ENCODE peak calls at places on chromosomes 11 and 22, in ten cellular contexts. O is NAMALWA, K is NCI-H460, Y is Caco-2, P is GM19239, Q is ACHN, B is naive B cell, X is PC-9, M is B cell, A is HuH-7.5. T is an unnamed sample.
A peak's percentile ranks its signal among the peaks of the same experiment; 100 is the strongest.

GRCh38 chr22:20463324-20464095 is 25.9 kb upstream of the SCARF2 start:
- DNase-seq in P (no peak), O (peak; percentile 61), Q (no peak), M (peak; percentile 77), X (no peak), K (no peak), B (peak; percentile 76), Y (no peak), A (no peak), T (peak; percentile 51)

GRCh38 chr11:117315285-117316196 is 515 bp downstream of the BACE1 start:
- DNase-seq in O (no peak), Y (peak; percentile 32), M (no peak), X (no peak), Q (no peak), K (no peak), B (peak; percentile 20), A (no peak), P (no peak), T (no peak)

GRCh38 chr11:68932358-68932757 is 28.7 kb downstream of the IGHMBP2 start:
- DNase-seq in B (no peak), Q (no peak), Y (no peak), P (no peak), M (no peak), X (no peak), O (no peak), K (no peak), A (no peak), T (no peak)

GRCh38 chr11:74257934-74258553 is 53.4 kb downstream of the P4HA3 start:
- DNase-seq in O (no peak), B (no peak), M (no peak), Y (no peak), A (no peak), K (no peak), Q (no peak), P (no peak), X (no peak), T (no peak)

GRCh38 chr11:94449437-94449836 is 44.2 kb downstream of the MRE11 start:
- DNase-seq in M (no peak), P (no peak), X (no peak), B (no peak), Q (peak; percentile 10), K (peak; percentile 64), Y (peak; percentile 19), O (no peak), A (no peak), T (no peak)

GRCh38 chr11:1557904-1558831 is 13.9 kb downstream of the DUSP8 start:
- DNase-seq in M (no peak), K (no peak), A (no peak), B (no peak), X (peak; percentile 59), Q (peak; percentile 81), O (no peak), P (no peak), Y (no peak), T (no peak)

GRCh38 chr11:50214376-50214775 is 181.7 kb downstream of the OR4C45 start:
- DNase-seq in A (no peak), M (no peak), P (no peak), B (no peak), Y (no peak), O (no peak), X (no peak), K (no peak), Q (no peak), T (no peak)

GRCh38 chr22:48574776-48575566 is 1252.7 kb downstream of the BRD1 start:
- DNase-seq in Y (peak; percentile 34), B (no peak), A (no peak), M (no peak), P (peak; percentile 68), Q (peak; percentile 15), O (no peak), X (no peak), K (peak; percentile 61), T (peak; percentile 70)

GRCh38 chr11:117392979-117393378 is 65.3 kb downstream of the CEP164 start:
- DNase-seq in X (no peak), K (no peak), Q (no peak), O (no peak), A (no peak), Y (no peak), B (no peak), P (no peak), M (no peak), T (no peak)

GRCh38 chr22:49255741-49256318 is 571.8 kb downstream of the BRD1 start:
- DNase-seq in P (no peak), Q (no peak), M (no peak), X (no peak), K (no peak), Y (no peak), A (no peak), B (no peak), O (no peak), T (no peak)

GRCh38 chr11:112166561-112166960 is 611 bp upstream of the TEX12 start:
- DNase-seq in K (peak; percentile 26), M (no peak), X (no peak), B (no peak), A (peak; percentile 46), Y (peak; percentile 39), Q (no peak), P (no peak), O (no peak), T (no peak)

GRCh38 chr11:68546555-68546954 is 86.0 kb downstream of the PPP6R3 start:
- DNase-seq in P (no peak), K (no peak), O (no peak), X (no peak), Q (peak; percentile 11), M (no peak), B (no peak), Y (no peak), A (no peak), T (no peak)